ENCODE peak calls at places on chromosome 11, in four cellular contexts. One of them, this sample, is unnamed.

GRCh38 chr11:34223021-34223813 is 117.8 kb downstream of the NAT10 start:
- DNase-seq in AG09309: peak; percentile 94
- DNase-seq in activated CD8-positive, alpha-beta memory T cell treated with anti-CD3 and anti-CD28 coated beads for 48 hours: no peak
- DNase-seq in activated CD4-positive, alpha-beta T cell treated with anti-CD3 and anti-CD28 coated beads, Interleukin-2, amount 50 U/mL, for 1 hour: no peak
- DNase-seq in this sample: peak; percentile 76

GRCh38 chr11:86497310-86497709 is 122.6 kb downstream of the CCDC81 start:
- DNase-seq in activated CD8-positive, alpha-beta memory T cell treated with anti-CD3 and anti-CD28 coated beads for 48 hours: no peak
- DNase-seq in AG09309: no peak
- DNase-seq in activated CD4-positive, alpha-beta T cell treated with anti-CD3 and anti-CD28 coated beads, Interleukin-2, amount 50 U/mL, for 1 hour: no peak
- DNase-seq in this sample: peak; percentile 86

GRCh38 chr11:96197221-96197620 is 145.8 kb downstream of the MAML2 start:
- DNase-seq in AG09309: no peak
- DNase-seq in activated CD8-positive, alpha-beta memory T cell treated with anti-CD3 and anti-CD28 coated beads for 48 hours: no peak
- DNase-seq in activated CD4-positive, alpha-beta T cell treated with anti-CD3 and anti-CD28 coated beads, Interleukin-2, amount 50 U/mL, for 1 hour: no peak
- DNase-seq in this sample: no peak

GRCh38 chr11:31943056-31943780 is 132.1 kb upstream of the PAX6 start:
- DNase-seq in activated CD8-positive, alpha-beta memory T cell treated with anti-CD3 and anti-CD28 coated beads for 48 hours: no peak
- DNase-seq in AG09309: no peak
- DNase-seq in activated CD4-positive, alpha-beta T cell treated with anti-CD3 and anti-CD28 coated beads, Interleukin-2, amount 50 U/mL, for 1 hour: no peak
- DNase-seq in this sample: no peak

GRCh38 chr11:10606536-10607208 is 38.2 kb upstream of the LYVE1 start:
- DNase-seq in AG09309: peak; percentile 28
- DNase-seq in activated CD8-positive, alpha-beta memory T cell treated with anti-CD3 and anti-CD28 coated beads for 48 hours: no peak
- DNase-seq in activated CD4-positive, alpha-beta T cell treated with anti-CD3 and anti-CD28 coated beads, Interleukin-2, amount 50 U/mL, for 1 hour: no peak
- DNase-seq in this sample: peak; percentile 38

GRCh38 chr11:11555228-11555627 is 66.6 kb downstream of the GALNT18 start:
- DNase-seq in activated CD8-positive, alpha-beta memory T cell treated with anti-CD3 and anti-CD28 coated beads for 48 hours: no peak
- DNase-seq in AG09309: no peak
- DNase-seq in activated CD4-positive, alpha-beta T cell treated with anti-CD3 and anti-CD28 coated beads, Interleukin-2, amount 50 U/mL, for 1 hour: no peak
- DNase-seq in this sample: no peak

GRCh38 chr11:7651700-7652099 is 21.6 kb downstream of the CYB5R2 start:
- DNase-seq in activated CD4-positive, alpha-beta T cell treated with anti-CD3 and anti-CD28 coated beads, Interleukin-2, amount 50 U/mL, for 1 hour: no peak
- DNase-seq in activated CD8-positive, alpha-beta memory T cell treated with anti-CD3 and anti-CD28 coated beads for 48 hours: no peak
- DNase-seq in AG09309: no peak
- DNase-seq in this sample: no peak

GRCh38 chr11:19929147-19929546 is 216.5 kb downstream of the NAV2 start:
- DNase-seq in activated CD4-positive, alpha-beta T cell treated with anti-CD3 and anti-CD28 coated beads, Interleukin-2, amount 50 U/mL, for 1 hour: no peak
- DNase-seq in activated CD8-positive, alpha-beta memory T cell treated with anti-CD3 and anti-CD28 coated beads for 48 hours: no peak
- DNase-seq in AG09309: no peak
- DNase-seq in this sample: no peak

GRCh38 chr11:118128310-118128709 is 24.3 kb downstream of the SCN4B start:
- DNase-seq in activated CD8-positive, alpha-beta memory T cell treated with anti-CD3 and anti-CD28 coated beads for 48 hours: no peak
- DNase-seq in AG09309: no peak
- DNase-seq in activated CD4-positive, alpha-beta T cell treated with anti-CD3 and anti-CD28 coated beads, Interleukin-2, amount 50 U/mL, for 1 hour: no peak
- DNase-seq in this sample: no peak

GRCh38 chr11:35792148-35792845 is 129.7 kb downstream of the TRIM44 start:
- DNase-seq in AG09309: no peak
- DNase-seq in activated CD4-positive, alpha-beta T cell treated with anti-CD3 and anti-CD28 coated beads, Interleukin-2, amount 50 U/mL, for 1 hour: no peak
- DNase-seq in activated CD8-positive, alpha-beta memory T cell treated with anti-CD3 and anti-CD28 coated beads for 48 hours: no peak
- DNase-seq in this sample: peak; percentile 50

GRCh38 chr11:57124912-57125311 is 56.8 kb upstream of the LRRC55 start:
- DNase-seq in AG09309: no peak
- DNase-seq in activated CD8-positive, alpha-beta memory T cell treated with anti-CD3 and anti-CD28 coated beads for 48 hours: no peak
- DNase-seq in activated CD4-positive, alpha-beta T cell treated with anti-CD3 and anti-CD28 coated beads, Interleukin-2, amount 50 U/mL, for 1 hour: no peak
- DNase-seq in this sample: no peak

GRCh38 chr11:75673977-75674582 is 5.2 kb upstream of the MAP6 start:
- DNase-seq in AG09309: peak; percentile 40
- DNase-seq in activated CD8-positive, alpha-beta memory T cell treated with anti-CD3 and anti-CD28 coated beads for 48 hours: no peak
- DNase-seq in activated CD4-positive, alpha-beta T cell treated with anti-CD3 and anti-CD28 coated beads, Interleukin-2, amount 50 U/mL, for 1 hour: no peak
- DNase-seq in this sample: peak; percentile 83

GRCh38 chr11:113174862-113175261 is 139.5 kb upstream of the TTC12 start:
- DNase-seq in activated CD4-positive, alpha-beta T cell treated with anti-CD3 and anti-CD28 coated beads, Interleukin-2, amount 50 U/mL, for 1 hour: no peak
- DNase-seq in AG09309: no peak
- DNase-seq in activated CD8-positive, alpha-beta memory T cell treated with anti-CD3 and anti-CD28 coated beads for 48 hours: no peak
- DNase-seq in this sample: peak; percentile 71

This sample was measured in RPMI7951.